ENCODE peak calls at places on chromosomes 7 and 10, in ten cellular contexts. One of them, this sample, is unnamed.

GRCh38 chr10:94092848-94093247 is 99.1 kb downstream of the PLCE1 start:
- DNase-seq in stomach: no peak
- DNase-seq in lower leg skin: no peak
- DNase-seq in tibial nerve: no peak
- DNase-seq in heart left ventricle: no peak
- DNase-seq in esophagus squamous epithelium: no peak
- DNase-seq in IMR-90: peak
- DNase-seq in sigmoid colon: no peak
- DNase-seq in Peyer's patch: no peak
- DNase-seq in GM12892: no peak
- DNase-seq in this sample: no peak

GRCh38 chr10:124000792-124001201 is 92.6 kb downstream of the CHST15 start:
- DNase-seq in sigmoid colon: no peak
- DNase-seq in heart left ventricle: no peak
- DNase-seq in Peyer's patch: peak
- DNase-seq in esophagus squamous epithelium: no peak
- DNase-seq in stomach: no peak
- DNase-seq in lower leg skin: no peak
- DNase-seq in GM12892: no peak
- DNase-seq in tibial nerve: no peak
- DNase-seq in IMR-90: no peak
- DNase-seq in this sample: peak

GRCh38 chr7:68679456-68680234 is 918.6 kb upstream of the AUTS2 start:
- DNase-seq in esophagus squamous epithelium: no peak
- DNase-seq in lower leg skin: no peak
- DNase-seq in tibial nerve: no peak
- DNase-seq in stomach: no peak
- DNase-seq in GM12892: no peak
- DNase-seq in heart left ventricle: peak
- DNase-seq in sigmoid colon: no peak
- DNase-seq in IMR-90: no peak
- DNase-seq in Peyer's patch: no peak
- DNase-seq in this sample: no peak

GRCh38 chr7:7181519-7182155 is 707 bp upstream of the C1GALT1 start:
- DNase-seq in Peyer's patch: peak
- DNase-seq in GM12892: peak
- DNase-seq in tibial nerve: no peak
- DNase-seq in IMR-90: peak
- DNase-seq in heart left ventricle: peak
- DNase-seq in stomach: peak
- DNase-seq in lower leg skin: peak
- DNase-seq in esophagus squamous epithelium: no peak
- DNase-seq in sigmoid colon: peak
- DNase-seq in this sample: no peak

GRCh38 chr7:138431517-138431916 is 28.5 kb upstream of the TRIM24 start:
- DNase-seq in IMR-90: no peak
- DNase-seq in sigmoid colon: no peak
- DNase-seq in lower leg skin: no peak
- DNase-seq in tibial nerve: no peak
- DNase-seq in heart left ventricle: no peak
- DNase-seq in GM12892: no peak
- DNase-seq in Peyer's patch: no peak
- DNase-seq in esophagus squamous epithelium: no peak
- DNase-seq in stomach: no peak
- DNase-seq in this sample: no peak

GRCh38 chr7:39826166-39826565 is 123.9 kb upstream of the CDK13 start:
- DNase-seq in stomach: no peak
- DNase-seq in esophagus squamous epithelium: no peak
- DNase-seq in GM12892: no peak
- DNase-seq in sigmoid colon: no peak
- DNase-seq in lower leg skin: no peak
- DNase-seq in heart left ventricle: no peak
- DNase-seq in Peyer's patch: no peak
- DNase-seq in IMR-90: no peak
- DNase-seq in tibial nerve: no peak
- DNase-seq in this sample: no peak

GRCh38 chr10:101244321-101245050 is 15.2 kb upstream of the LBX1 start:
- DNase-seq in Peyer's patch: no peak
- DNase-seq in lower leg skin: no peak
- DNase-seq in IMR-90: peak
- DNase-seq in tibial nerve: no peak
- DNase-seq in sigmoid colon: no peak
- DNase-seq in heart left ventricle: no peak
- DNase-seq in esophagus squamous epithelium: no peak
- DNase-seq in stomach: no peak
- DNase-seq in GM12892: no peak
- DNase-seq in this sample: peak

GRCh38 chr10:59109826-59110225 is 66.6 kb upstream of the PHYHIPL start:
- DNase-seq in stomach: no peak
- DNase-seq in IMR-90: no peak
- DNase-seq in lower leg skin: no peak
- DNase-seq in Peyer's patch: no peak
- DNase-seq in heart left ventricle: no peak
- DNase-seq in esophagus squamous epithelium: no peak
- DNase-seq in sigmoid colon: no peak
- DNase-seq in tibial nerve: no peak
- DNase-seq in GM12892: no peak
- DNase-seq in this sample: no peak

GRCh38 chr7:30353532-30353931 is 69.1 kb downstream of the ZNRF2 start:
- DNase-seq in GM12892: no peak
- DNase-seq in lower leg skin: no peak
- DNase-seq in tibial nerve: no peak
- DNase-seq in Peyer's patch: no peak
- DNase-seq in stomach: no peak
- DNase-seq in IMR-90: no peak
- DNase-seq in heart left ventricle: no peak
- DNase-seq in sigmoid colon: no peak
- DNase-seq in esophagus squamous epithelium: no peak
- DNase-seq in this sample: no peak

GRCh38 chr10:124416733-124417132 is 2.0 kb downstream of the OAT start:
- DNase-seq in Peyer's patch: no peak
- DNase-seq in heart left ventricle: no peak
- DNase-seq in GM12892: no peak
- DNase-seq in stomach: no peak
- DNase-seq in lower leg skin: no peak
- DNase-seq in IMR-90: peak
- DNase-seq in sigmoid colon: no peak
- DNase-seq in tibial nerve: no peak
- DNase-seq in esophagus squamous epithelium: no peak
- DNase-seq in this sample: no peak

GRCh38 chr10:94630017-94630688 is 53.4 kb upstream of the CYP2C18 start:
- DNase-seq in heart left ventricle: no peak
- DNase-seq in IMR-90: peak
- DNase-seq in sigmoid colon: no peak
- DNase-seq in esophagus squamous epithelium: no peak
- DNase-seq in lower leg skin: no peak
- DNase-seq in Peyer's patch: no peak
- DNase-seq in GM12892: no peak
- DNase-seq in tibial nerve: no peak
- DNase-seq in stomach: no peak
- DNase-seq in this sample: peak

GRCh38 chr7:82674319-82674718 is 230.7 kb upstream of the CACNA2D1 start:
- DNase-seq in stomach: no peak
- DNase-seq in lower leg skin: no peak
- DNase-seq in esophagus squamous epithelium: no peak
- DNase-seq in Peyer's patch: no peak
- DNase-seq in GM12892: no peak
- DNase-seq in heart left ventricle: no peak
- DNase-seq in sigmoid colon: no peak
- DNase-seq in tibial nerve: no peak
- DNase-seq in IMR-90: peak
- DNase-seq in this sample: no peak
- TF ChIP-seq POLR2A in stomach: no peak
- TF ChIP-seq POLR2A in lower leg skin: no peak
- TF ChIP-seq POLR2A in esophagus squamous epithelium: no peak
- TF ChIP-seq POLR2A in Peyer's patch: no peak
- TF ChIP-seq POLR2A in GM12892: no peak
- TF ChIP-seq POLR2A in heart left ventricle: no peak
- TF ChIP-seq POLR2A in sigmoid colon: no peak
- TF ChIP-seq POLR2A in tibial nerve: no peak
- TF ChIP-seq POLR2A in IMR-90: no peak
- TF ChIP-seq POLR2A in this sample: no peak

DNA sequence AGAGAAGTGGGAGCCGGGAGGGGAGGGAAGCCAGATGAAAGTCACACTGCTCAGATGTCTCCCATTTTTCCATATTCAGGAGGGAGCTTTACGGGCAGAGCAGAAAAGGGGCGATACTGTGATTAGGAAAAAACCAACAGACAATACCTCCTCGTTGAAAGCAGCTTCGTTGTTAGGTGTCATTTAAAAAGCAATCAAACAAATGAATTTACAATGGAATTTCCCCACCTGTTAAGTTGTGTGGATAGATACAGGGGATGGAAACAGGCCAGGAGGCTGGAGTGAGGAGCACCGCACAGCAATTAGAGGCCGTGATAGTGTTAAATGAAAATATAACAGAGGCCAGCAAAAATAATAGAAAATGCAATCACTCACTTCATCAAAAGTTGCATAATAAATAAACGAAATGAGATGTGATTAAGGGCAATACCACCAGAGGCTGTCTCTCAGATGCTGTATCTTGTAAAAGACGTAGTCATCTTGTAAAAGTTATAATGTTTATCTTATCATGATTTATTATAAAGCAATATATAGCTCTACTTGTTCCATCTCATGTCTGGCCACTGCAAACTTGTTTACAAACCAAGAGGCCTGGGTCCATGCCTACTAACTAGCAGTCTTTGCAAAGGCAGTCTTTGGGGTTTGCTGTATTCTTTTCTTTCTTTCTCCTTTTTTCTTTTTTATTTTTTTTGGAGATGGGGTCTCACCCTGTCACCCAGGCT is 272.4 kb downstream of the GATA3 start:
- DNase-seq in GM12892: no peak
- DNase-seq in IMR-90: no peak
- DNase-seq in sigmoid colon: no peak
- DNase-seq in tibial nerve: no peak
- DNase-seq in lower leg skin: no peak
- DNase-seq in stomach: no peak
- DNase-seq in esophagus squamous epithelium: no peak
- DNase-seq in heart left ventricle: no peak
- DNase-seq in Peyer's patch: no peak
- DNase-seq in this sample: no peak
- TF ChIP-seq POLR2A in GM12892: no peak
- TF ChIP-seq POLR2A in IMR-90: no peak
- TF ChIP-seq POLR2A in sigmoid colon: no peak
- TF ChIP-seq POLR2A in tibial nerve: no peak
- TF ChIP-seq POLR2A in lower leg skin: no peak
- TF ChIP-seq POLR2A in stomach: no peak
- TF ChIP-seq POLR2A in esophagus squamous epithelium: no peak
- TF ChIP-seq POLR2A in heart left ventricle: no peak
- TF ChIP-seq POLR2A in Peyer's patch: no peak
- TF ChIP-seq POLR2A in this sample: no peak

DNA sequence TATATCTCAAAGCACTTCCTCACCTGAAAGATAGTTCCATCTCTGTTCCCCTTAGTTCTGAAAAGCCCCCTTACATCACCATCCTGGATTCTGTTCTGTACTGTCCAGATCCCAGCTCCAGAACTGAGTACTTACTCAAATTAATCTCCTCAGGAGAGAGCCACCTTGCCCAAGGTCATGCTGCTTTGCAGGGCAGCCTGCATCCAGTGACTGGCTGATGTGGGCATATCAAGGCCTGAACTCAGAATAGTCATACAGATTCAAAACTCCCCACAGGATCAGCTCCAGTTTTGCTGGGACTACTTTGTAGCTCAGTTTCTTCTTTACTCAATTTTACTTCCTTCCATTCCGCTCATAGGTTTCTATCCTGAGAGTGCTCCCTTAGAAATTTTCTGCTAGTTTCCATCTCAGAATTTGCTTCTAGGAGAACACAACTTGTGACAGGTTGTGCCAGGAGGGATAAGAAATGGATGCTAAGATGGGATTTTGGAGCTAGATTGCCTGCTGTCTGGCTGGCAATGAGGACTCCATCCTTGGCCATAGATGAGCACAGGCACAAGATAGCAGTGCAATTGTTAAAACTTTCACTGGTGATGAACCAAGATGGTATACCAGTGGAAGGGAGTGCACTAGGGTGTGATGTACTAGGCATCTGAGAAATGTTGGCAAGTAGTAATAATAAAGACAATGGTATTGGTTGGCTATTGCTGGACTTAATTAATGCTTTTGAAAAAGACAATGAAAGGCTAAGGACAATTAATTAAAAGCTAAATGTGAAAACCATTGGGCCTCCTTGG is 17.3 kb downstream of the SRGN start:
- DNase-seq in tibial nerve: no peak
- DNase-seq in esophagus squamous epithelium: no peak
- DNase-seq in lower leg skin: no peak
- DNase-seq in IMR-90: no peak
- DNase-seq in stomach: no peak
- DNase-seq in sigmoid colon: no peak
- DNase-seq in heart left ventricle: no peak
- DNase-seq in Peyer's patch: no peak
- DNase-seq in GM12892: no peak
- DNase-seq in this sample: no peak
- TF ChIP-seq POLR2A in tibial nerve: no peak
- TF ChIP-seq POLR2A in esophagus squamous epithelium: no peak
- TF ChIP-seq POLR2A in lower leg skin: no peak
- TF ChIP-seq POLR2A in IMR-90: no peak
- TF ChIP-seq POLR2A in stomach: no peak
- TF ChIP-seq POLR2A in sigmoid colon: no peak
- TF ChIP-seq POLR2A in heart left ventricle: no peak
- TF ChIP-seq POLR2A in Peyer's patch: no peak
- TF ChIP-seq POLR2A in GM12892: peak
- TF ChIP-seq POLR2A in this sample: no peak

GRCh38 chr7:43869018-43869897 is at the start of gene MRPS24:
- DNase-seq in lower leg skin: peak
- DNase-seq in tibial nerve: peak
- DNase-seq in stomach: peak
- DNase-seq in sigmoid colon: peak
- DNase-seq in esophagus squamous epithelium: peak
- DNase-seq in heart left ventricle: peak
- DNase-seq in GM12892: peak
- DNase-seq in Peyer's patch: peak
- DNase-seq in IMR-90: peak
- DNase-seq in this sample: peak
- TF ChIP-seq POLR2A in lower leg skin: no peak
- TF ChIP-seq POLR2A in tibial nerve: peak
- TF ChIP-seq POLR2A in stomach: no peak
- TF ChIP-seq POLR2A in sigmoid colon: peak
- TF ChIP-seq POLR2A in esophagus squamous epithelium: no peak
- TF ChIP-seq POLR2A in heart left ventricle: no peak
- TF ChIP-seq POLR2A in GM12892: peak
- TF ChIP-seq POLR2A in Peyer's patch: peak
- TF ChIP-seq POLR2A in IMR-90: peak
- TF ChIP-seq POLR2A in this sample: peak

This sample was measured in H54.